ENCODE peak calls at places on chromosomes 7 and 10, in nine cellular contexts. X is OCI-LY7, D is mesothelial cell of epicardium, C is A549, Q is endodermal cell, S is upper lobe of right lung, L is Calu3, A is K562, E is mucosa of descending colon. Y is an unnamed sample.
A peak's percentile ranks its signal among the peaks of the same experiment; 100 is the strongest.

GRCh38 chr10:125407000-125407502 is 246.7 kb upstream of the CTBP2 start:
- DNase-seq in X (no peak), D (no peak), C (peak; percentile 57), Q (no peak), S (no peak), L (peak; percentile 6), A (no peak), E (no peak), Y (no peak)

GRCh38 chr7:82517059-82517458 is 73.5 kb upstream of the CACNA2D1 start:
- DNase-seq in X (no peak), D (no peak), C (no peak), Q (no peak), S (no peak), L (no peak), A (no peak), E (no peak), Y (no peak)

GRCh38 chr10:100977436-100977835 is 8.1 kb downstream of the SEMA4G start:
- DNase-seq in X (no peak), D (no peak), C (no peak), Q (no peak), S (no peak), L (no peak), A (no peak), E (no peak), Y (no peak)

GRCh38 chr10:44366936-44367630 is 17.8 kb downstream of the CXCL12 start:
- DNase-seq in X (no peak), D (no peak), C (no peak), Q (no peak), S (no peak), L (no peak), A (no peak), E (no peak), Y (no peak)

GRCh38 chr10:64501807-64502206 is 980.6 kb downstream of the REEP3 start:
- DNase-seq in X (no peak), D (no peak), C (no peak), Q (no peak), S (no peak), L (no peak), A (no peak), E (no peak), Y (no peak)

GRCh38 chr10:60125928-60126327 is 219.6 kb upstream of the CCDC6 start:
- DNase-seq in X (no peak), D (no peak), C (no peak), Q (no peak), S (no peak), L (no peak), A (no peak), E (no peak), Y (no peak)

GRCh38 chr7:158602905-158603772 is 15.5 kb upstream of the PTPRN2 start:
- DNase-seq in X (no peak), D (no peak), C (peak; percentile 29), Q (no peak), S (no peak), L (no peak), A (no peak), E (no peak), Y (peak; percentile 26)

GRCh38 chr7:19000410-19000809 is 117.0 kb downstream of the TWIST1 start:
- DNase-seq in X (no peak), D (no peak), C (no peak), Q (no peak), S (no peak), L (no peak), A (no peak), E (no peak), Y (no peak)

GRCh38 chr7:66267249-66267648 is 62.1 kb downstream of the TPST1 start:
- DNase-seq in X (no peak), D (no peak), C (no peak), Q (no peak), S (no peak), L (no peak), A (no peak), E (peak; percentile 22), Y (no peak)

GRCh38 chr7:12389089-12389700 is 14.5 kb downstream of the VWDE start:
- DNase-seq in X (peak; percentile 55), D (no peak), C (peak; percentile 69), Q (peak; percentile 81), S (no peak), L (peak; percentile 73), A (peak; percentile 58), E (peak; percentile 56), Y (peak; percentile 62)

GRCh38 chr10:51718804-51719291 is 19.5 kb upstream of the CSTF2T start:
- DNase-seq in X (no peak), D (no peak), C (peak; percentile 10), Q (peak; percentile 51), S (no peak), L (no peak), A (no peak), E (no peak), Y (no peak)

GRCh38 chr7:92527300-92528187 is 776 bp downstream of the PEX1 start:
- DNase-seq in X (peak; percentile 83), D (peak; percentile 36), C (peak; percentile 65), Q (peak; percentile 79), S (peak; percentile 76), L (peak; percentile 57), A (peak; percentile 48), E (peak; percentile 52), Y (peak; percentile 78)
- TF ChIP-seq CTCF in X (peak; percentile 36), D (no peak), C (no peak), Q (peak; percentile 60), S (peak; percentile 14), L (no peak), A (no peak), E (no peak), Y (peak; percentile 28)

GRCh38 chr10:77586719-77587423 is 50.7 kb downstream of the KCNMA1 start:
- DNase-seq in X (no peak), D (no peak), C (peak; percentile 71), Q (no peak), S (no peak), L (no peak), A (no peak), E (peak; percentile 44), Y (no peak)

GRCh38 chr10:77583527-77583926 is 54.1 kb downstream of the KCNMA1 start:
- DNase-seq in X (no peak), D (no peak), C (no peak), Q (no peak), S (no peak), L (no peak), A (no peak), E (no peak), Y (peak; percentile 8)

GRCh38 chr10:77590344-77591237 is 47.0 kb downstream of the KCNMA1 start:
- DNase-seq in X (no peak), D (no peak), C (no peak), Q (no peak), S (no peak), L (no peak), A (no peak), E (no peak), Y (no peak)

GRCh38 chr10:77588886-77589285 is 48.7 kb downstream of the KCNMA1 start:
- DNase-seq in X (no peak), D (no peak), C (no peak), Q (no peak), S (no peak), L (no peak), A (no peak), E (no peak), Y (no peak)

DNA sequence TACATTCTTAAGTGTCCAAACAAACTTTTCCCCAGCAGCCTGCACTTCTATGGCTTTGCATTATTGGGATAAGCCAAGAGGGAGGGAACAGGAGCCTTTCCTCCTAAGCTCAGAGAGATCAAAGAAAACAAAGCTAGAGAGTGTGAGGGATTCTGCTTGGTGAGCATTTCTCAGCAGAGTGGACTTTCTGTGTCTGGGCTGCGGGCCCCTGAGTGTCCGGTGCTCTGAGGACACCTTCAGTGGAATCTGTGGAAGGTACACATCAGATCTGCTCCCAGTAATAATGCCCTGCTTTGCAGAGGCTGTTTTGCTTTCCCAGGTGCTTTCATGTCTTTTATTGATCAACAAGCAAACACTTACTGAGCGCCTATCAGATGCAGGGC is 50.2 kb downstream of the KCNMA1 start:
- DNase-seq in X (no peak), D (no peak), C (no peak), Q (no peak), S (no peak), L (no peak), A (no peak), E (no peak), Y (no peak)
- TF ChIP-seq CTCF in X (no peak), D (no peak), C (no peak), Q (no peak), S (no peak), L (no peak), A (no peak), E (no peak), Y (no peak)

GRCh38 chr7:5472432-5473315 is 49.0 kb upstream of the TNRC18 start:
- DNase-seq in X (no peak), D (no peak), C (peak; percentile 40), Q (peak; percentile 48), S (no peak), L (no peak), A (peak; percentile 85), E (no peak), Y (peak; percentile 38)

GRCh38 chr7:5470721-5471311 is 47.2 kb upstream of the TNRC18 start:
- DNase-seq in X (no peak), D (no peak), C (no peak), Q (peak; percentile 53), S (no peak), L (no peak), A (no peak), E (no peak), Y (no peak)

GRCh38 chr7:5467645-5468044 is 44.0 kb upstream of the TNRC18 start:
- DNase-seq in X (no peak), D (no peak), C (no peak), Q (no peak), S (no peak), L (no peak), A (no peak), E (no peak), Y (no peak)

GRCh38 chr7:5469375-5470166 is 45.9 kb upstream of the TNRC18 start:
- DNase-seq in X (no peak), D (no peak), C (no peak), Q (no peak), S (no peak), L (no peak), A (no peak), E (no peak), Y (no peak)

GRCh38 chr7:5470167-5470532 is 46.5 kb upstream of the TNRC18 start:
- DNase-seq in X (no peak), D (no peak), C (no peak), Q (peak; percentile 66), S (no peak), L (no peak), A (no peak), E (no peak), Y (no peak)
- TF ChIP-seq CTCF in X (no peak), D (no peak), C (no peak), Q (peak; percentile 24), S (no peak), L (no peak), A (no peak), E (no peak), Y (no peak)

GRCh38 chr7:34672430-34672829 is 14.4 kb downstream of the NPSR1 start:
- DNase-seq in X (no peak), D (no peak), C (no peak), Q (no peak), S (no peak), L (peak; percentile 16), A (no peak), E (no peak), Y (no peak)

GRCh38 chr7:34677491-34677890 is 19.5 kb downstream of the NPSR1 start:
- DNase-seq in X (no peak), D (no peak), C (no peak), Q (no peak), S (no peak), L (no peak), A (no peak), E (no peak), Y (no peak)

GRCh38 chr7:34673066-34673465 is 15.0 kb downstream of the NPSR1 start:
- DNase-seq in X (no peak), D (no peak), C (no peak), Q (no peak), S (no peak), L (no peak), A (no peak), E (no peak), Y (no peak)

GRCh38 chr7:34675749-34676374 is 17.8 kb downstream of the NPSR1 start:
- DNase-seq in X (peak; percentile 21), D (no peak), C (peak; percentile 32), Q (peak; percentile 75), S (no peak), L (peak; percentile 66), A (peak; percentile 20), E (peak; percentile 30), Y (peak; percentile 34)
- TF ChIP-seq CTCF in X (peak; percentile 86), D (peak; percentile 77), C (peak; percentile 69), Q (peak; percentile 92), S (peak; percentile 57), L (peak; percentile 85), A (peak; percentile 44), E (no peak), Y (peak; percentile 73)